ENCODE peak calls at places on chromosomes 4 and X, in six cellular contexts. One of them, this sample, is unnamed.

GRCh38 chr4:165079476-165079875 is 25.8 kb downstream of the TRIM75 start:
- DNase-seq in H1: no peak
- DNase-seq in mesendoderm: no peak
- DNase-seq in IMR-90: peak
- DNase-seq in H9: no peak
- DNase-seq in neuronal stem cell: no peak
- DNase-seq in this sample: no peak

GRCh38 chr4:109998867-109999303 is 86.2 kb downstream of the EGF start:
- DNase-seq in neuronal stem cell: peak
- DNase-seq in IMR-90: peak
- DNase-seq in H9: no peak
- DNase-seq in H1: no peak
- DNase-seq in mesendoderm: peak
- DNase-seq in this sample: peak

GRCh38 chr4:598925-599324 is 22.8 kb upstream of the TMEM271 start:
- DNase-seq in neuronal stem cell: no peak
- DNase-seq in IMR-90: no peak
- DNase-seq in H9: no peak
- DNase-seq in H1: no peak
- DNase-seq in mesendoderm: no peak
- DNase-seq in this sample: no peak

GRCh38 chrX:16488959-16489358 is 161.0 kb upstream of the S100G start:
- DNase-seq in neuronal stem cell: no peak
- DNase-seq in H9: no peak
- DNase-seq in H1: no peak
- DNase-seq in IMR-90: peak
- DNase-seq in mesendoderm: no peak
- DNase-seq in this sample: no peak

GRCh38 chr4:98166025-98166730 is 22.9 kb upstream of the STPG2 start:
- DNase-seq in H1: no peak
- DNase-seq in mesendoderm: no peak
- DNase-seq in H9: no peak
- DNase-seq in neuronal stem cell: no peak
- DNase-seq in IMR-90: peak
- DNase-seq in this sample: no peak

GRCh38 chrX:48468247-48468671 is 1.8 kb downstream of the SLC38A5 start:
- DNase-seq in H1: no peak
- DNase-seq in IMR-90: no peak
- DNase-seq in H9: no peak
- DNase-seq in neuronal stem cell: no peak
- DNase-seq in mesendoderm: peak
- DNase-seq in this sample: no peak

GRCh38 chrX:38282044-38282443 is 45.3 kb downstream of the RPGR start:
- DNase-seq in H1: no peak
- DNase-seq in H9: no peak
- DNase-seq in mesendoderm: peak
- DNase-seq in IMR-90: no peak
- DNase-seq in neuronal stem cell: no peak
- DNase-seq in this sample: peak

GRCh38 chrX:37380920-37381319 is 31.8 kb downstream of the PRRG1 start:
- DNase-seq in H1: no peak
- DNase-seq in IMR-90: peak
- DNase-seq in mesendoderm: no peak
- DNase-seq in neuronal stem cell: no peak
- DNase-seq in H9: no peak
- DNase-seq in this sample: peak

GRCh38 chrX:17605676-17606075 is 131.6 kb upstream of the SCML1 start:
- DNase-seq in neuronal stem cell: no peak
- DNase-seq in H9: no peak
- DNase-seq in mesendoderm: no peak
- DNase-seq in H1: no peak
- DNase-seq in IMR-90: peak
- DNase-seq in this sample: peak

GRCh38 chr4:176830971-176831370 is 38.2 kb upstream of the VEGFC start:
- DNase-seq in H1: no peak
- DNase-seq in H9: no peak
- DNase-seq in neuronal stem cell: no peak
- DNase-seq in IMR-90: peak
- DNase-seq in mesendoderm: no peak
- DNase-seq in this sample: no peak

GRCh38 chr4:84971319-84971932 is 4.9 kb upstream of the WDFY3 start:
- DNase-seq in IMR-90: peak
- DNase-seq in H1: no peak
- DNase-seq in neuronal stem cell: no peak
- DNase-seq in H9: no peak
- DNase-seq in mesendoderm: peak
- DNase-seq in this sample: peak

GRCh38 chr4:28010543-28011235 is 1150.0 kb downstream of the STIM2 start:
- DNase-seq in neuronal stem cell: no peak
- DNase-seq in IMR-90: peak
- DNase-seq in mesendoderm: no peak
- DNase-seq in H1: no peak
- DNase-seq in H9: no peak
- DNase-seq in this sample: no peak

GRCh38 chrX:55451626-55451989 is 319 bp upstream of the MAGEH1 start:
- DNase-seq in mesendoderm: no peak
- DNase-seq in H9: no peak
- DNase-seq in H1: no peak
- DNase-seq in neuronal stem cell: no peak
- DNase-seq in IMR-90: no peak
- DNase-seq in this sample: no peak

GRCh38 chr4:88949605-88950004 is 107.4 kb downstream of the FAM13A start:
- DNase-seq in mesendoderm: no peak
- DNase-seq in H9: no peak
- DNase-seq in neuronal stem cell: no peak
- DNase-seq in IMR-90: no peak
- DNase-seq in H1: no peak
- DNase-seq in this sample: no peak

GRCh38 chrX:118974908-118975671 is 672 bp downstream of the LONRF3 start:
- DNase-seq in neuronal stem cell: no peak
- DNase-seq in H1: no peak
- DNase-seq in H9: peak
- DNase-seq in IMR-90: no peak
- DNase-seq in mesendoderm: peak
- DNase-seq in this sample: peak

GRCh38 chrX:97117572-97117971 is 233.9 kb downstream of the RPA4 start:
- DNase-seq in H9: no peak
- DNase-seq in H1: no peak
- DNase-seq in IMR-90: no peak
- DNase-seq in neuronal stem cell: no peak
- DNase-seq in mesendoderm: no peak
- DNase-seq in this sample: no peak

GRCh38 chr4:2276581-2277325 is 14.8 kb upstream of the MXD4 start:
- DNase-seq in neuronal stem cell: no peak
- DNase-seq in IMR-90: no peak
- DNase-seq in H1: no peak
- DNase-seq in H9: no peak
- DNase-seq in mesendoderm: no peak
- DNase-seq in this sample: no peak

GRCh38 chr4:36159208-36159607 is 85.1 kb downstream of the ARAP2 start:
- DNase-seq in neuronal stem cell: no peak
- DNase-seq in H9: peak
- DNase-seq in mesendoderm: peak
- DNase-seq in H1: peak
- DNase-seq in IMR-90: no peak
- DNase-seq in this sample: no peak

GRCh38 chr4:74875451-74875850 is 57.5 kb upstream of the PARM1 start:
- DNase-seq in H9: no peak
- DNase-seq in neuronal stem cell: no peak
- DNase-seq in mesendoderm: no peak
- DNase-seq in H1: no peak
- DNase-seq in IMR-90: no peak
- DNase-seq in this sample: no peak

GRCh38 chr4:146453192-146453591 is 68.5 kb downstream of the SLC10A7 start:
- DNase-seq in IMR-90: no peak
- DNase-seq in H9: no peak
- DNase-seq in neuronal stem cell: no peak
- DNase-seq in H1: no peak
- DNase-seq in mesendoderm: no peak
- DNase-seq in this sample: no peak

GRCh38 chr4:81405900-81406401 is 65.8 kb downstream of the RASGEF1B start:
- DNase-seq in neuronal stem cell: peak
- DNase-seq in H9: no peak
- DNase-seq in H1: no peak
- DNase-seq in IMR-90: peak
- DNase-seq in mesendoderm: peak
- DNase-seq in this sample: peak

GRCh38 chr4:2258091-2259035 is 3.5 kb downstream of the MXD4 start:
- DNase-seq in H1: no peak
- DNase-seq in IMR-90: no peak
- DNase-seq in H9: no peak
- DNase-seq in neuronal stem cell: no peak
- DNase-seq in mesendoderm: no peak
- DNase-seq in this sample: no peak

GRCh38 chr4:57490520-57490919 is 380.3 kb upstream of the IGFBP7 start:
- DNase-seq in H9: no peak
- DNase-seq in IMR-90: no peak
- DNase-seq in H1: no peak
- DNase-seq in neuronal stem cell: no peak
- DNase-seq in mesendoderm: no peak
- DNase-seq in this sample: no peak

GRCh38 chr4:8705161-8706145 is 112.9 kb downstream of the CPZ start:
- DNase-seq in H9: peak
- DNase-seq in H1: no peak
- DNase-seq in IMR-90: no peak
- DNase-seq in neuronal stem cell: peak
- DNase-seq in mesendoderm: peak
- DNase-seq in this sample: no peak

GRCh38 chr4:114041117-114041475 is 61.6 kb upstream of the ARSJ start:
- DNase-seq in H9: no peak
- DNase-seq in IMR-90: peak
- DNase-seq in mesendoderm: peak
- DNase-seq in neuronal stem cell: no peak
- DNase-seq in H1: no peak
- DNase-seq in this sample: no peak

GRCh38 chr4:110663738-110664444 is 41.0 kb upstream of the PITX2 start:
- DNase-seq in neuronal stem cell: no peak
- DNase-seq in H1: no peak
- DNase-seq in H9: no peak
- DNase-seq in mesendoderm: no peak
- DNase-seq in IMR-90: peak
- DNase-seq in this sample: peak

GRCh38 chr4:42490015-42490414 is 92.7 kb downstream of the SHISA3 start:
- DNase-seq in H1: no peak
- DNase-seq in mesendoderm: no peak
- DNase-seq in IMR-90: no peak
- DNase-seq in H9: no peak
- DNase-seq in neuronal stem cell: no peak
- DNase-seq in this sample: no peak

GRCh38 chrX:6067600-6067999 is 161.1 kb downstream of the NLGN4X start:
- DNase-seq in mesendoderm: no peak
- DNase-seq in H1: no peak
- DNase-seq in neuronal stem cell: no peak
- DNase-seq in H9: no peak
- DNase-seq in IMR-90: no peak
- DNase-seq in this sample: no peak

GRCh38 chr4:100806988-100807387 is 289.2 kb upstream of the EMCN start:
- DNase-seq in neuronal stem cell: no peak
- DNase-seq in IMR-90: no peak
- DNase-seq in H1: no peak
- DNase-seq in mesendoderm: no peak
- DNase-seq in H9: no peak
- DNase-seq in this sample: no peak
- H2BK15ac ChIP-seq in neuronal stem cell: no peak
- H2BK15ac ChIP-seq in IMR-90: no peak
- H2BK15ac ChIP-seq in H1: no peak
- H2BK15ac ChIP-seq in mesendoderm: no peak
- H2BK15ac ChIP-seq in H9: no peak
- H2BK15ac ChIP-seq in this sample: no peak

DNA sequence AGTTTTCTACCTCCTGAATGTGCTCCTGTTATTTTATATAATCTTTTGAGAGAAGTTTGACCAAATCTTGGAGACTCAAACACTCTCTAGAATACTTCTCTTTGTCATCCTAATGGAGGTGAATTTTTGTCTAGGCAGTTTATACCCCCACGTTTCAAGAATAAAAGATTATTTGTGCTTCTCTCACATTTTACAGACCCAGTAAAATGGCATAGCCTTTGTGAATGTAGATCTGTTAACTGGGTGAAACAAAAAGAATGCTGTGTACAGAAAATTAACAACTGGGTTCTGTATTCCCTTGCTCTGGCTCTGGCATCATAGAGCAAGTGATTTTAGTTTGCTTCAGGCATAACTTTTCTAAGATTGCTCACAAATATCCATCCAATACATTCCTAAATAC is 26.1 kb downstream of the GASK1B start:
- DNase-seq in mesendoderm: no peak
- DNase-seq in IMR-90: no peak
- DNase-seq in H9: no peak
- DNase-seq in H1: no peak
- DNase-seq in neuronal stem cell: no peak
- DNase-seq in this sample: no peak
- H2BK15ac ChIP-seq in mesendoderm: no peak
- H2BK15ac ChIP-seq in IMR-90: no peak
- H2BK15ac ChIP-seq in H9: no peak
- H2BK15ac ChIP-seq in H1: no peak
- H2BK15ac ChIP-seq in neuronal stem cell: no peak
- H2BK15ac ChIP-seq in this sample: no peak

DNA sequence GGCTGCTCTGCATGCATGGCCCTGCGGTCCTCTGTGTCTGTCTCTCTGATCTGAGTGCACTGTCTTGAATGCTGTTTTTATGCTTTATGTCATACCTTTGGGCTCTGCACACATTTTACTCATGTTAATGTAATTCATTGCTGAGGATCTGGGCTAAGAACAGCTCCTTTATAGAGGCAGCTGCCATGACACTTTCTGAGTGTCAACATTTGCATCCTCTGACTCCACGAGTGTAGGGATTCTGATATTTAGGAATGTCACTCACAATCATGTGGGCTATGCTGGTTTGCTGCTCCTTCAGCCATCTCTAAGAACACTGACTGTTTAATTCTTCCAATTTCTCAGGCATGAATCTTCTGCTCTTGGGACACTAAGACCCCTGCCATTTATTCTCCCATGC is 192.2 kb upstream of the CPEB2 start:
- DNase-seq in H9: no peak
- DNase-seq in neuronal stem cell: no peak
- DNase-seq in IMR-90: no peak
- DNase-seq in H1: no peak
- DNase-seq in mesendoderm: no peak
- DNase-seq in this sample: no peak
- H2BK15ac ChIP-seq in H9: no peak
- H2BK15ac ChIP-seq in neuronal stem cell: no peak
- H2BK15ac ChIP-seq in IMR-90: no peak
- H2BK15ac ChIP-seq in H1: no peak
- H2BK15ac ChIP-seq in mesendoderm: no peak
- H2BK15ac ChIP-seq in this sample: no peak

DNA sequence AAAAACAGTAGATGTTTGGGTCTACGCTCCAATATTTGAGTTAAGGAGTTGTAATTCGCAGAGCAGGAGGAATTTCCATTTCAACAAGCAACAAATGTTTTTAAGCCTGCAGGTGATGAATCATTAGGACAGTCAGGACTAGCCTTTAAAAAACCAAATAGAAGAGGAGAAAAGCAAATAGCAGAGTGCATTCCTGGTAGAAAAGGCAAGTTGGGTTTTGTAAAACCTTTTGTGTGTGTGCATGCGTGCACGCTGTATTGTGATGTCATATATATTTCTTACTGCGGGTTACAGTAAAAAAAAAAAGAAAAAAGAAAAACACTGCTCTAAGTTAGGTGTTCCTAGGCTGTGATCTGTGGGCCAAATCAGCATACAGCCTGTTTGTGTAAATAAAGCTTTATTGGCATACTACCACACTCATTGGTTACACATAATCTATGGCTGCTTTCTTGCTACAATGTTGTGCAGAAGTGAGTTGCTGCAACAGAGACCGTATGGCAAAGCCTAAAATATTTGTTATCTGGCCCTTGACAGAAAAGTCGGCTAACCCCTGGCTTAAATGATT is 135.6 kb downstream of the MID1 start:
- DNase-seq in neuronal stem cell: no peak
- DNase-seq in H9: no peak
- DNase-seq in mesendoderm: no peak
- DNase-seq in IMR-90: peak
- DNase-seq in H1: no peak
- DNase-seq in this sample: no peak
- H2BK15ac ChIP-seq in neuronal stem cell: no peak
- H2BK15ac ChIP-seq in H9: no peak
- H2BK15ac ChIP-seq in mesendoderm: no peak
- H2BK15ac ChIP-seq in IMR-90: no peak
- H2BK15ac ChIP-seq in H1: no peak
- H2BK15ac ChIP-seq in this sample: no peak

This sample was measured in mesenchymal stem cell.